ENCODE peak calls at places on chromosomes 11 and 22, in four cellular contexts. R is H9, K is IMR-90, J is mesendoderm. U is an unnamed sample.
A peak's percentile ranks its signal among the peaks of the same experiment; 100 is the strongest.

GRCh38 chr22:43002198-43002577 is 12.8 kb downstream of the PACSIN2 start:
- DNase-seq in R (no peak), K (peak; percentile 91), J (peak; percentile 74), U (peak; percentile 80)

GRCh38 chr22:35987487-35987886 is 41.1 kb downstream of the RBFOX2 start:
- DNase-seq in K (peak; percentile 58), J (no peak), R (no peak), U (peak; percentile 79)

GRCh38 chr22:17121235-17122195 is at the start of gene TMEM121B:
- DNase-seq in J (peak; percentile 95), R (peak; percentile 95), K (peak; percentile 59), U (peak; percentile 51)

GRCh38 chr22:37749831-37750595 is 53.2 kb downstream of the TRIOBP start:
- DNase-seq in R (no peak), K (peak; percentile 78), J (peak; percentile 36), U (peak; percentile 83)

GRCh38 chr11:124075841-124076571 is 34.9 kb upstream of the OR10G7 start:
- DNase-seq in K (no peak), R (peak; percentile 44), J (no peak), U (no peak)

GRCh38 chr11:95831198-95831883 is 41.0 kb downstream of the CEP57 start:
- DNase-seq in J (peak; percentile 31), R (no peak), K (peak; percentile 96), U (peak; percentile 84)

GRCh38 chr11:106021181-106021966 is 666 bp downstream of the MSANTD4 start:
- DNase-seq in R (no peak), K (peak; percentile 56), J (no peak), U (peak; percentile 70)

GRCh38 chr22:50160947-50161346 is 9.6 kb upstream of the PANX2 start:
- DNase-seq in K (no peak), J (no peak), R (no peak), U (no peak)

GRCh38 chr11:113725883-113726405 is 19.8 kb upstream of the TMPRSS5 start:
- DNase-seq in K (no peak), J (no peak), R (no peak), U (no peak)

GRCh38 chr11:33654594-33654993 is 46.0 kb downstream of the C11orf91 start:
- DNase-seq in R (no peak), J (no peak), K (no peak), U (no peak)

GRCh38 chr22:42436402-42436801 is 4.2 kb upstream of the NFAM1 start:
- DNase-seq in R (no peak), K (no peak), J (no peak), U (no peak)

GRCh38 chr22:38081941-38082828 is 1.8 kb downstream of the SLC16A8 start:
- DNase-seq in J (no peak), K (no peak), R (no peak), U (no peak)

GRCh38 chr11:10134975-10135481 is 159.0 kb downstream of the SBF2 start:
- DNase-seq in J (no peak), K (no peak), R (no peak), U (no peak)

GRCh38 chr11:92340839-92341238 is 116.2 kb downstream of the FAT3 start:
- DNase-seq in R (peak; percentile 70), K (peak; percentile 2), J (peak; percentile 77), U (no peak)

GRCh38 chr22:36344106-36344827 is 43.5 kb downstream of the MYH9 start:
- DNase-seq in J (no peak), K (no peak), R (no peak), U (no peak)

GRCh38 chr22:24233816-24234215 is 11.1 kb downstream of the GGT5 start:
- DNase-seq in R (no peak), K (no peak), J (no peak), U (no peak)

GRCh38 chr22:30365891-30366290 is 9.1 kb downstream of the CCDC157 start:
- DNase-seq in J (no peak), R (no peak), K (no peak), U (no peak)

GRCh38 chr11:82995754-82996398 is 75.8 kb downstream of the RAB30 start:
- DNase-seq in J (no peak), K (no peak), R (no peak), U (peak; percentile 60)

GRCh38 chr11:2846470-2846869 is 39.1 kb downstream of the CDKN1C start:
- DNase-seq in J (no peak), R (no peak), K (no peak), U (no peak)

GRCh38 chr11:2844996-2845395 is 40.6 kb downstream of the CDKN1C start:
- DNase-seq in J (no peak), K (no peak), R (no peak), U (no peak)

GRCh38 chr11:2847511-2847910 is 38.1 kb downstream of the CDKN1C start:
- DNase-seq in R (no peak), J (no peak), K (no peak), U (no peak)

GRCh38 chr11:2844116-2844515 is 41.5 kb downstream of the CDKN1C start:
- DNase-seq in J (no peak), K (no peak), R (no peak), U (no peak)

GRCh38 chr11:2846056-2846455 is 39.5 kb downstream of the CDKN1C start:
- DNase-seq in K (peak; percentile 48), R (no peak), J (peak; percentile 79), U (peak; percentile 78)
- H3K18ac ChIP-seq in K (no peak overlapping the region), R (no peak overlapping the region), J (no peak overlapping the region), U (peak overlapping the region; percentile 46)

DNA sequence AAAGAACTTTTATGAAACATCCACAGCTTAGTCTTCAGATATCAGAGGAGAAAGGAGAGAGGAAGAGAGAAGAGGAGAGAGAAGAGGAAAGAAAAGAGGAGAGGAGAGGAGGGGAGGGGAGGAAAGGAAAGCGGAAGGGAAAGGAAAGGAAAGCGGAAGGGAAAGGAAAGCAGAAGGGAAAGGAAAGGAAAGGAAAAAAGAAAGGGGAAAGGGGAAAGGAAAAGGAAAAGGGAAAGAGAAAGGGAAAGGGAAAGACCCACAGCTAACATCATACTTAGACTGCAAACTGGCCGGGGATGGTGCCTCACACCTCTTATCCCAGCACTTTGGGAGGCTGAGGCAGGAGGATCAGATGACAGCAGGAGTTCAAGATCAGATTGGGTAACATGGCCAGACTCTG is 11.5 kb downstream of the CHEK2 start:
- DNase-seq in R (no peak), J (no peak), K (no peak), U (no peak)
- H3K18ac ChIP-seq in R (no peak overlapping the region), J (no peak overlapping the region), K (no peak overlapping the region), U (no peak overlapping the region)

GRCh38 chr11:111843659-111844058 is 27.7 kb downstream of the ALG9 start:
- DNase-seq in J (no peak), R (no peak), K (no peak), U (no peak)
- H3K18ac ChIP-seq in J (no peak overlapping the region), R (no peak overlapping the region), K (no peak overlapping the region), U (no peak overlapping the region)

GRCh38 chr11:64933935-64934693 is 1.6 kb downstream of the GPHA2 start:
- DNase-seq in R (no peak), J (no peak), K (no peak), U (no peak)

GRCh38 chr11:64933213-64933934 is 2.3 kb downstream of the GPHA2 start:
- DNase-seq in R (no peak), K (no peak), J (no peak), U (no peak)

GRCh38 chr11:64935634-64936081 is at the start of gene GPHA2:
- DNase-seq in R (peak; percentile 91), K (no peak), J (peak; percentile 88), U (peak; percentile 15)

GRCh38 chr11:64936539-64936938 is 846 bp upstream of the GPHA2 start:
- DNase-seq in J (no peak), R (no peak), K (no peak), U (no peak)

DNA sequence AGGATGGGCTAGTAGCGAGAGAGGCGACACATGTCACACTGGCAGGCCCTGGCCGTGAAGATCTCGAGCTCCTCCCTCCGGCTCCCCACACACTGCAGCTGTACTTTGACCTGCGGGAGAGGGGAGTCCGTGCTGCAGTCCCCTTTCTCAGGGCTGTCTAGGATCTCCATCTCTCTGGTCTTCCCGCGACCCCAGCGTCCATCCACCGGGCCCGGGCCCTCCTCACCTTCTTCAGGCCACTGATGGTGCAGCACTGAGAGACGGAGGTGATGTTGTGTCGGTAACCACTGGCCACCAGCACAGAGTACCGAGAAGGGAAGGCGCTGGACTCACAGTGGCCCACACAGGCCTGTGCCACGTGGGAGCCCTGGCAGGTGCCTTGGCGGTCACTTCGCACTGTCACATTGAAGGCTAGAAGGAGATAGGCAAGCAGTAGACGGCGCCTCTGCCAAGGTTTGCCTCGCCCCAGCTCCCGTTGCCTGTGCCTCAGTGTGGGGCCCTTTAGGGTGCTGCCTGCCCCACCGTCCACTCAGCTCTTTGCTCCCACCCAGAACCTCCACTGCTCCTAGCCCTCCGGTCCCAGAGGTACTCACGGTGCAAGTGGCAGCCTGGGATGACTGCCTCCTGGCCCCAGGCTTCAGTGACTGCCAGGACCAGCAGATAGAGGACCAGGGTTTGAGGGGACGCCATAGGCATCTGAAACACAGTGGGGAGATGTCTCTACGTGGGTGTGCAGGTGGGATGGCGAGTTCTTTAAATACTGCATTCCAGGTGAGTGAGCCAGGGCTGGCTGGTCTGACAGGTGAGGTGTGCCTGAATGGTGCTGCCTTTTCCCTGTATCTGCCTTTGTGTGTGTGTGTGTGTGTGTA is 694 bp downstream of the GPHA2 start:
- DNase-seq in R (peak; percentile 41), J (no peak), K (no peak), U (no peak)
- H3K18ac ChIP-seq in R (no peak overlapping the region), J (no peak overlapping the region), K (no peak overlapping the region), U (no peak overlapping the region)

GRCh38 chr22:27554841-27555456 is 246.6 kb downstream of the MN1 start:
- DNase-seq in K (no peak), J (no peak), R (no peak), U (no peak)

GRCh38 chr22:27554106-27554814 is 247.3 kb downstream of the MN1 start:
- DNase-seq in K (peak; percentile 20), J (peak; percentile 15), R (no peak), U (peak; percentile 46)

GRCh38 chr22:27558658-27559371 is 242.7 kb downstream of the MN1 start:
- DNase-seq in R (no peak), K (no peak), J (no peak), U (no peak)

GRCh38 chr22:27557554-27558060 is 243.9 kb downstream of the MN1 start:
- DNase-seq in R (no peak), K (no peak), J (peak; percentile 29), U (no peak)

DNA sequence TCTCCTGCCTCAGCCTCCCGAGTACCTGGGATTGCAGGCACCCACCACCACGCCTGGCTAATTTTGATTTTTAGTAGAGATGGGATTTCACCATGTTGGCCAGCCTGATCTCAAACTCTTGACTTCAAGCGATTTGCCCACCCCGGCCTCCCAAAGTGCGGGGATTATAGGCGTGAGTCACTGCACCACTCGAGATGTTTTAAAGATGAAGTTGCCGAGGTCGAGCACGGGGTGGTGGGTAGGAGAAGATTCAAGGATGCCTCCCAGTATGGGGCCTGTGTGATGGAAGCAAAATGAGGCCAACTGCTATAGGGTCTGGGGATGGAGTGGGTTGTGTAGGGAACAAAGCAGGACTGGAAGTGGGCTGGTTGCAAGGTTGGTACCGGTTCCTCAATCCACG is 245.2 kb downstream of the MN1 start:
- DNase-seq in J (no peak), R (no peak), K (no peak), U (no peak)
- H3K18ac ChIP-seq in J (no peak overlapping the region), R (no peak overlapping the region), K (no peak overlapping the region), U (no peak overlapping the region)

GRCh38 chr11:94805994-94806393 is 37.8 kb downstream of the AMOTL1 start:
- DNase-seq in K (no peak), J (no peak), R (no peak), U (no peak)
- H3K18ac ChIP-seq in K (peak overlapping the region; percentile 45), J (no peak overlapping the region), R (no peak overlapping the region), U (no peak overlapping the region)